ENCODE peak calls at places on chromosomes 5 and 9, in seven cellular contexts. S is OCI-LY7, V is DND-41, F is B cell, O is GM06990, U is dorsolateral prefrontal cortex, K is pancreas. Z is an unnamed sample.

GRCh38 chr5:65203746-65204145 is 278.0 kb downstream of the ADAMTS6 start:
- DNase-seq in S (no peak), V (no peak), F (no peak), O (peak), U (no peak), K (no peak), Z (no peak)

GRCh38 chr5:140295414-140295813 is 7.5 kb downstream of the PFDN1 start:
- DNase-seq in S (peak), V (no peak), F (peak), O (no peak), U (no peak), K (peak), Z (no peak)

GRCh38 chr5:57777174-57777581 is 294.6 kb upstream of the ACTBL2 start:
- DNase-seq in S (no peak), V (no peak), F (no peak), O (no peak), U (no peak), K (no peak), Z (no peak)

GRCh38 chr9:89684218-89684617 is 79.4 kb downstream of the GADD45G start:
- DNase-seq in S (no peak), V (no peak), F (no peak), O (no peak), U (no peak), K (no peak), Z (no peak)

GRCh38 chr9:128702949-128703615 is 779 bp downstream of the PKN3 start:
- DNase-seq in S (no peak), V (peak), F (no peak), O (peak), U (no peak), K (no peak), Z (peak)

GRCh38 chr9:37908698-37909186 is 4.8 kb upstream of the SLC25A51 start:
- DNase-seq in S (no peak), V (no peak), F (no peak), O (no peak), U (no peak), K (peak), Z (no peak)

GRCh38 chr5:173045481-173045880 is 10.7 kb upstream of the CREBRF start:
- DNase-seq in S (no peak), V (no peak), F (no peak), O (no peak), U (no peak), K (peak), Z (no peak)

GRCh38 chr5:111227805-111228204 is 3.6 kb downstream of the CAMK4 start:
- DNase-seq in S (peak), V (peak), F (no peak), O (no peak), U (no peak), K (no peak), Z (no peak)

DNA sequence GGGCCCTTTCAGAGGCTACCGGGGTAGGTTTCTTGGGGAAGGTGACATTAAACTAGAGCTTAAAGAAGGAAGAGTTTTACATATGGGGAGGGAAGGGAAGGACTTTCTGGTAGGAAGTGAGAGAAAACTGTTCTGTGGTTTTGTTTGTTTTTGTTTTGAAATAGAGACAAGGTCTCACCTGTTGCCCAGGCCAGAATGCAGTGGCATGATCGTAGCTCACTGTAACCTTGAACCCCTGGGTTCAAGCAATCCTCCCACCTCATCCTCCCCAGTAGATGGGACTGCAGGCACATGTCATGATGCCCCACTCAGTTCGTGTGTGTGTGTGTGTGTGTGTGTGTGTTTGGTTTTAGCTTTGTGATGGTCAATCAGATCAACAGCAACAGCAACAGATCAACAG is 37.4 kb upstream of the CNOT6 start:
- DNase-seq in S (no peak), V (no peak), F (no peak), O (no peak), U (no peak), K (no peak), Z (no peak)
- TF ChIP-seq CTCF in S (no peak), V (no peak), F (no peak), O (no peak), U (no peak), K (no peak), Z (no peak)

DNA sequence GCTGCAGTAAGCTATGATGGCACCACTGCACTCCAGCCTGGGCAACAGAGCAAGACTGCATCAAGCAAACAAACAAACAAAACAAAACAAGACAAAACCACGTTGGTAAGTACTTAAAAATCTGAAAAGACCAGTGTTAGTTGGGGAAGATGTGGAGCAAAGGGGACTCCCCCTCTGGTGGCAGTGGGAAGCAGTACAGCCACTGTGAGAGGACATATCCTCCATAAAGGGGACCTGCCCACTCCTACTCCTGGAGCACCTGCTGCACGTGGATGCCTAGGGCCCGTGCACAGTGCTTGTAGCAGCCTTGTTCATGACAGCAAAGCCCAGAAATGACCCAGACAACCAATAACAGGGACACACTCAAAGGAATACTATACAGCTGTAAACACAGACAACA is 17.0 kb upstream of the IPPK start:
- DNase-seq in S (peak), V (no peak), F (no peak), O (no peak), U (no peak), K (no peak), Z (no peak)
- TF ChIP-seq CTCF in S (peak), V (peak), F (no peak), O (no peak), U (no peak), K (no peak), Z (no peak)

GRCh38 chr9:130482463-130482862 is 37.7 kb downstream of the ASS1 start:
- DNase-seq in S (no peak), V (no peak), F (no peak), O (no peak), U (no peak), K (no peak), Z (no peak)

GRCh38 chr9:130479587-130479986 is 34.8 kb downstream of the ASS1 start:
- DNase-seq in S (no peak), V (no peak), F (no peak), O (no peak), U (no peak), K (no peak), Z (no peak)

GRCh38 chr9:130478731-130479575 is 34.2 kb downstream of the ASS1 start:
- DNase-seq in S (no peak), V (no peak), F (no peak), O (no peak), U (no peak), K (no peak), Z (no peak)

GRCh38 chr9:130478152-130478551 is 33.4 kb downstream of the ASS1 start:
- DNase-seq in S (no peak), V (no peak), F (no peak), O (no peak), U (no peak), K (no peak), Z (no peak)

DNA sequence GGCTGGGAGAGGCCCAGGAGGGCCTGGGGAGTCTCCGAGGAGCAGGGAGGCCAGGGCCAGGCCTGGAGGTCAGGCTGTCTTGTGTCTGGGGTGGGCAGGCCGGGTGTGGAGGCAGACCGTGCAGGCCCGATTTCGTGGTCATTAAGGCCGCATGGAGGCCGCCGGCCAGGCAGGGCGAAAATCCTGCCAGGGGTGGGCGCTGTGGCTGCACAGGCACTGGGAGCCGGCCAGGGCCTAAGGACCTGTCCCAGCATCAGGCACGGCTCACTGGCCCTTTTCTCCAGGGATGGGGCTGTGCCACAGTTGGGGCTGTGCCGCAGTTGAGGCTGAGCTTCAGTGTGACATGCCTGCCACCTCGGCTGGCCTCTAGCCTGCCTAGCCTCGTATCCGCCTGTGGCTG is 35.9 kb downstream of the ASS1 start:
- DNase-seq in S (no peak), V (no peak), F (no peak), O (no peak), U (no peak), K (no peak), Z (no peak)
- TF ChIP-seq CTCF in S (no peak), V (no peak), F (no peak), O (peak), U (no peak), K (no peak), Z (no peak)

GRCh38 chr5:132963175-132964104 is at the start of gene AFF4:
- DNase-seq in S (peak), V (peak), F (peak), O (peak), U (peak), K (peak), Z (peak)
- TF ChIP-seq CTCF in S (no peak), V (no peak), F (no peak), O (no peak), U (no peak), K (no peak), Z (no peak)

GRCh38 chr9:130718576-130718975 is 25.0 kb downstream of the EXOSC2 start:
- DNase-seq in S (no peak), V (no peak), F (no peak), O (no peak), U (no peak), K (no peak), Z (no peak)
- TF ChIP-seq CTCF in S (no peak), V (no peak), F (no peak), O (no peak), U (no peak), K (no peak), Z (no peak)

DNA sequence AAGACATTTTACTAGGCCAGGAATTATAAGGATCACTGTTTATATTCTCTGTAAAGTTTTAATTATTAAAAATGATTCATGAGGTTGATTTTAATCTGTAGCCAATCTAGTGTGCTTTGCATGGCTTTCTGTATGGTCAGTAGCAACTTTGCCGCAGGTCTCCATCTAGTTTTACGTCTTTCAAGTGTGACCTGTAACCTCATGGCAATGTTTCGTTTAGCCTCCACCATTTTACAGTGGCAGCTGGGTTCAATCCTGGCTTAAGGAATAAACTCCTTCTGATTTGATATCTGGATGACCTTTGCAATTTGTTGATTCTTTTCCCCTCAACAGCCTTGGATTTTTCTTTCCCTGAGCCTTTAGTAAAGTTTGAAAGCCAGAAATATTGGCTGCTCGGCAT is 434.5 kb upstream of the CDH9 start:
- DNase-seq in S (no peak), V (no peak), F (no peak), O (no peak), U (no peak), K (no peak), Z (no peak)
- TF ChIP-seq CTCF in S (no peak), V (no peak), F (no peak), O (no peak), U (no peak), K (no peak), Z (no peak)

DNA sequence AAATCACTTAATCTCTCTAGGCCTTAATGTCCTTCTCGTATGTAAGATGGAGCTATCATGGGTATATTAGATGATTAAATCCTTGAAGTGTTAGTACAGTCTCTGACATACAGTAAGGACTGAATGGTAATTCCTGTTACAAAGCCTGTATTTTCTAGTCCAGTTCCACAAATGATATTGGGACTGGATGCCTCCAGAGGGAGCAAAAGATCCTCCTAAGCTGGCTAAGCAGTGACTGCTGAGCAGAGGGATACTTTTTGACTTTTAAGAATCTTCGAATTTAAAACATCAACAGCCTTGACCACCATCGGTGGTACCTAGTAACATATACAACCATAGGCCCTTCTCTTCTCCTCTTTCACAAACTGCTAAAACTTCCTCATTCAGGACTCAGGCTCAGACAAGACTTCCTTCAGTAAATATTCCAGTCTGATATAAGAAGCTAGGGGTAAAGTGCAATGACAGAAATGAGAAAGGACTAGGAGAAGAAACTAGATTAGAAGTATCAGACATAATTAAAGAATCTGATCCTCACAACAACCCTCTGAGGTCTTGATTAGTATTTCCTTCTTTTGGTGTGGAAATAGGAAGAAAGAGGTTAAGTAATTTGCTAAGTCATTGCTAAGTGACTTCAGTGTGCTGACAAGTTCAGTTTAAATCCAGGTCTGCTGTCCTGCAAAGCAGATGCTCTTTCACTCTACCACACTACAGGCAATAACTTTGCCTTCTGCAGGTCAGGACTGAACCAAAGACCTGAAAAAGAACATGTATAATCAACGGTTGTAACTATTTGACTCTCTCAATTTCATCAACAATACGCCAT is 13.9 kb downstream of the PTAR1 start:
- DNase-seq in S (no peak), V (no peak), F (no peak), O (no peak), U (no peak), K (no peak), Z (no peak)
- TF ChIP-seq CTCF in S (no peak), V (no peak), F (no peak), O (no peak), U (no peak), K (no peak), Z (no peak)

GRCh38 chr5:120151181-120151580 is 312.9 kb upstream of the PRR16 start:
- DNase-seq in S (no peak), V (no peak), F (no peak), O (no peak), U (no peak), K (no peak), Z (no peak)
- TF ChIP-seq CTCF in S (no peak), V (no peak), F (no peak), O (no peak), U (no peak), K (no peak), Z (no peak)